ENCODE peak calls at places on chromosomes 6 and 20, in four cellular contexts. S is pancreas, A is AG04450, J is lower lobe of right lung. P is an unnamed sample. For H3K9me3, the result is how much of the 10 kb centered on the place peaks cover.

GRCh38 chr20:64086801-64087200 is 2.6 kb upstream of the LKAAEAR1 start:
- DNase-seq in A (no peak), S (no peak), J (no peak), P (no peak)

GRCh38 chr20:2767768-2768631 is 32.4 kb downstream of the CPXM1 start:
- DNase-seq in J (peak), A (no peak), S (peak), P (no peak)

GRCh38 chr6:142011156-142011555 is 121.6 kb upstream of the GJE1 start:
- DNase-seq in A (peak), S (no peak), J (no peak), P (no peak)

GRCh38 chr20:48709744-48710143 is 118.1 kb downstream of the PREX1 start:
- DNase-seq in A (no peak), S (peak), J (no peak), P (no peak)

GRCh38 chr20:9185511-9185910 is 116.6 kb downstream of the PLCB4 start:
- DNase-seq in S (no peak), J (no peak), A (peak), P (no peak)

GRCh38 chr6:99573980-99574617 is 5.6 kb upstream of the CCNC start:
- DNase-seq in S (no peak), A (no peak), J (no peak), P (no peak)

GRCh38 chr6:15595461-15596173 is 67.2 kb downstream of the DTNBP1 start:
- DNase-seq in S (no peak), J (peak), A (no peak), P (no peak)

GRCh38 chr6:52340603-52340880 is 21.4 kb upstream of the PAQR8 start:
- DNase-seq in A (no peak), J (no peak), S (no peak), P (no peak)

GRCh38 chr20:35991142-35991771 is 22.9 kb downstream of the CNBD2 start:
- DNase-seq in A (no peak), J (no peak), S (no peak), P (no peak)

GRCh38 chr6:142872376-142872775 is 72.6 kb downstream of the HIVEP2 start:
- DNase-seq in A (no peak), S (no peak), J (no peak), P (no peak)

GRCh38 chr6:130520235-130520634 is 154.4 kb downstream of the TMEM200A start:
- DNase-seq in A (no peak), J (no peak), S (no peak), P (no peak)

GRCh38 chr20:47551841-47552240 is 50.2 kb downstream of the NCOA3 start:
- DNase-seq in S (no peak), A (no peak), J (no peak), P (no peak)

GRCh38 chr20:36314734-36315544 is 8.8 kb downstream of the DLGAP4 start:
- DNase-seq in J (no peak), A (no peak), S (no peak), P (no peak)

GRCh38 chr6:7112741-7113313 is 5.1 kb downstream of the RREB1 start:
- DNase-seq in S (no peak), A (no peak), J (no peak), P (no peak)

GRCh38 chr20:35511814-35512420 is 17.5 kb downstream of the C20orf173 start:
- DNase-seq in S (no peak), A (no peak), J (no peak), P (no peak)

GRCh38 chr6:167268683-167269280 is 22.3 kb upstream of the UNC93A start:
- DNase-seq in J (no peak), A (no peak), S (no peak), P (no peak)

GRCh38 chr20:51833326-51833725 is 31.0 kb upstream of the SALL4 start:
- DNase-seq in J (no peak), S (no peak), A (no peak), P (no peak)

GRCh38 chr6:38730136-38730862 is 15.2 kb downstream of the DNAH8 start:
- DNase-seq in S (no peak), A (no peak), J (no peak), P (no peak)

GRCh38 chr6:144234935-144235334 is 50.2 kb upstream of the UTRN start:
- DNase-seq in S (no peak), A (no peak), J (no peak), P (no peak)

GRCh38 chr6:144232434-144233223 is 52.5 kb upstream of the UTRN start:
- DNase-seq in S (no peak), J (no peak), A (no peak), P (no peak)

DNA sequence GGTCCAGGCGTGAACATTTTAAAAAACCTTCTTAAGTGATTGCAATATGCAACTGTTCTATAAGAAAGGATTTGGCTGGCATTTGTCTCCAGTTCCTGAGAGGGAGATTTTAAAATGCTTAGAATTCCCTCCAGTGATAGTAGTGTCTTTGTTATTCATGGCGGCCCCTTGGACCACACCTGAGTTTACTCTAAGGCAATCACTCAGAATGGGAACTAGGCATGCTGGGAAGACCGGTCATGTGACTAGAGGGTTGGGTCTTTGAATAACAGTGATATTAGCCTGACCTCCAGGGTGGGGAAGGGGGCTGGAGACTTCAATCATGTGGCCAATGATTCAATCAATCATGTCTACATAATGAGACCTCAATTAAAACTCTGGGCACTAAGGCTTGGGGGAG is 50.7 kb upstream of the UTRN start:
- DNase-seq in A (no peak), S (no peak), J (no peak), P (no peak)
- H3K9me3 ChIP-seq in A (under half), S (under half), J (under half), P (under half)

DNA sequence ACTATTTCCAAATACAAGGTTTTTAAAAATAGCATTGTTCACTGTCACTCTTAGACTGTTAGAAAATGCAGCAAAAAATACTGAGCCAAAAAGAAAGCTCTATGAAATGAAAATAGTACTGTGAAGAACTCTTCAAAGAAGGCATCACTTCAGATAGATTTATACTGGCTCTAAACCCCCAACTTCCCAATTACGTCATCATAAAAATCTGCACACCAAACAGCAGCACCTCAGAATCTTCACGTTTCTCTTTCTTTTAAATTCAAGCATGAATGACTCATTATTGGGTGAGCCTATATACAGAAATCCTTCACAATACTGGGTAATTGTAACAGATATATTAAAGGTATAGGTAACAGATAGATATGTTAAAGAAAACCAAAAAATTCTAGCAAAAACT is 208.4 kb upstream of the HTR1E start:
- DNase-seq in A (no peak), J (no peak), S (no peak), P (no peak)
- H3K9me3 ChIP-seq in A (under half), J (under half), S (under half), P (under half)

DNA sequence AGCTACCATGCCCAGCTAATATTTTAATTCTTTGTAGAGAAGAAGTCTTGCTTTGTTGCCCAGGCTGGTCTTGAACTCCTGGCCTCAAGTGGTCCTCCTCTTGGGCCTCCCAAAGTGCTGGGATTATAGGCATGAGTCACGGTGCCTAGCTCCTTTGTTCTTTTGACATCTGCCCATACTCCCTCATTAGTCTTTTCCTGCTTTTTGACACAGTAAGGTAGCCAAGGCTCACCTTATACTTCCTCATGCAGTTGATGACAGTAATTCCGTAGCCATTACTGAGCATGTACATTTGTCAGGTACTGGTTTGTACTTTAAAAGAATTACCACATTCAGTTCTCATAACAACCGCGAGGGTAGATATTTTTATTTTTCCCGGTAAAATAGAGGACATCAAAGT is 76.7 kb downstream of the CDYL start:
- DNase-seq in S (no peak), J (no peak), A (no peak), P (no peak)
- H3K9me3 ChIP-seq in S (under half), J (under half), A (under half), P (under half)

GRCh38 chr6:278494-278893 is 13.8 kb upstream of the DUSP22 start:
- DNase-seq in J (no peak), S (no peak), A (no peak), P (no peak)
- H3K9me3 ChIP-seq in J (under half), S (under half), A (under half), P (under half)

GRCh38 chr20:13501500-13501899 is 137.2 kb downstream of the TASP1 start:
- DNase-seq in J (no peak), S (no peak), A (no peak), P (no peak)
- H3K9me3 ChIP-seq in J (under half), S (under half), A (under half), P (under half)

GRCh38 chr6:127732927-127733326 is 156.0 kb downstream of the C6orf58 start:
- DNase-seq in A (no peak), J (no peak), S (no peak), P (no peak)

GRCh38 chr6:127737768-127738167 is 160.8 kb downstream of the C6orf58 start:
- DNase-seq in J (no peak), A (no peak), S (no peak), P (no peak)

GRCh38 chr6:127738423-127738822 is 161.4 kb downstream of the C6orf58 start:
- DNase-seq in S (no peak), J (no peak), A (no peak), P (no peak)

DNA sequence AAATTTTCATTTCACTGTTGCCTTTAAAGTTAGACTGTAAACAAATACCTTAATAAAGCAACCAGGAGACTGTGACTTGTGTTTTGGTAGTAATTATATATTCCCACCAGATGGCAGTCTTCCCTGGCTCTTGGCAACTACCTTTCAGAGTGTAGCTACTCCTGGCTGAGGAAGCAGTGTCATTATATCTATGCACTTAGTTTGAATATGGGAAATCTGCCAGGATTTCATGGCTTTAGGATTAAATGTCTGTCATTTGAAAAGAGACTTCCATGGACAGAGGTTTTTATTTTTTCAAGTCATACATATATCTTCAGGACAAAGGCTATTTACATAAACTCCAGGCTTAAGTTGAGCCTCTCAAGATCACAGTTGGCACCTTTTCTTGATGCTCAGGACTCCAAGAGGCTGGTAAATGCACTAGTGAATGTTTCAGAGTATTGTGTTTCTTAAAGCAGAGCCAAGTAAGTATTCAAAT is 160.1 kb downstream of the C6orf58 start:
- DNase-seq in S (no peak), A (peak), J (no peak), P (no peak)
- H3K9me3 ChIP-seq in S (under half), A (under half), J (under half), P (under half)

GRCh38 chr6:12803486-12803885 is 86.9 kb downstream of the PHACTR1 start:
- DNase-seq in J (no peak), S (no peak), A (no peak), P (no peak)
- H3K9me3 ChIP-seq in J (under half), S (under half), A (under half), P (under half)

DNA sequence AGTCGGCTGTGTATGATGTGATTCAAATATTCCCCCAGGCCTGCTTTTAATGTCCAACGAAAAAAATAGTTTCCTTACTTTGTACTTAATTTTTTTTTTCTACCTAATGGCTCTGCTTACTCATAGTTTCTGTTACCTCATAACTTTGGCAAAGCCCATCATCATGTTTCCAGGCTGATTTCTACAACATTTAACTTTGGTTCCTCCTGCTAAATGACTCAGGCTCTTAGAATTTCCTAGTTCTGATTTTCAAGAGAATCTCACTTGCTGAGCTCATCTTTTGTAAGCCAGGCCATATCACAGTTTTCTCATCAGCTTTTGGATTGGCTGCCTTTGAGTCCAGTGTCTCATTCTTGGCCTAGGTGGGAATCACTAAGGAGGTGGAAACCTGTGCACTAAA is 323.1 kb downstream of the HDGFL1 start:
- DNase-seq in J (no peak), A (peak), S (no peak), P (no peak)
- H3K9me3 ChIP-seq in J (under half), A (under half), S (under half), P (under half)

GRCh38 chr6:11479296-11479695 is 58.3 kb upstream of the TMEM170B start:
- DNase-seq in S (no peak), J (no peak), A (no peak), P (no peak)

GRCh38 chr6:11484441-11484840 is 53.1 kb upstream of the TMEM170B start:
- DNase-seq in A (no peak), S (no peak), J (no peak), P (no peak)

GRCh38 chr6:11485261-11485660 is 52.3 kb upstream of the TMEM170B start:
- DNase-seq in A (no peak), S (no peak), J (no peak), P (no peak)

GRCh38 chr6:11480541-11480940 is 57.0 kb upstream of the TMEM170B start:
- DNase-seq in J (no peak), A (no peak), S (no peak), P (no peak)

DNA sequence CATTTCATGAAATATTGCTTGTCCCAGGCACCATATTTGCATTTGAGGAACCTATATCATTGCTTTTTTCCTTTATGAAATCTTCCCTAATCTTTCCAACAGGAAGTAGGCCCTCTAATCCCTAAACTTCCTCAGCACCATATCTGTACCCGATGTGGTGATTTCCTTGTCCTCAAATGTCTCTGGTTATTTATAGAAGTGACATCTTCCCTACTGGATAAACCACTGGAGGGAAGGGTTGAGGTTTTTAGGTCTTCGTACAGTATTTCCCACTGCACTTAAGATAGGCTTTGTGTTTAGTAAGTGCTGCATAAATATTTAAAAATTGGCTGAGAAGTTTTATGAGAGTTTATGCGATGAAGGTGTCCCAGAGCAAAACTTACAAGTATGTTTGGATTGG is 54.9 kb upstream of the TMEM170B start:
- DNase-seq in S (no peak), J (no peak), A (no peak), P (no peak)
- H3K9me3 ChIP-seq in S (under half), J (under half), A (under half), P (under half)

P was measured in T-helper 17 cell.